ENCODE peak calls at places on chromosomes 12 and 14, in nine cellular contexts. One of them, this sample, is unnamed.

GRCh38 chr12:95130096-95130495 is 56.7 kb upstream of the NR2C1 start:
- DNase-seq in BE2C: no peak
- DNase-seq in thoracic aorta: no peak
- DNase-seq in tibial artery: no peak
- DNase-seq in CD4-positive, CD25-positive, alpha-beta regulatory T cell: no peak
- DNase-seq in GM12891: no peak
- DNase-seq in fibroblast of pulmonary artery: no peak
- DNase-seq in IMR-90: peak
- DNase-seq in A549: peak
- DNase-seq in this sample: no peak

GRCh38 chr14:98951031-98951430 is 321.0 kb downstream of the BCL11B start:
- DNase-seq in A549: no peak
- DNase-seq in CD4-positive, CD25-positive, alpha-beta regulatory T cell: no peak
- DNase-seq in GM12891: no peak
- DNase-seq in BE2C: no peak
- DNase-seq in fibroblast of pulmonary artery: no peak
- DNase-seq in thoracic aorta: no peak
- DNase-seq in tibial artery: no peak
- DNase-seq in IMR-90: no peak
- DNase-seq in this sample: no peak

GRCh38 chr12:107912421-107913004 is 138.0 kb downstream of the ASCL4 start:
- DNase-seq in CD4-positive, CD25-positive, alpha-beta regulatory T cell: peak
- DNase-seq in GM12891: peak
- DNase-seq in tibial artery: no peak
- DNase-seq in BE2C: peak
- DNase-seq in A549: peak
- DNase-seq in fibroblast of pulmonary artery: peak
- DNase-seq in thoracic aorta: no peak
- DNase-seq in IMR-90: no peak
- DNase-seq in this sample: no peak

GRCh38 chr12:109192358-109192757 is 76.0 kb downstream of the ACACB start:
- DNase-seq in thoracic aorta: no peak
- DNase-seq in BE2C: no peak
- DNase-seq in GM12891: no peak
- DNase-seq in tibial artery: no peak
- DNase-seq in fibroblast of pulmonary artery: peak
- DNase-seq in A549: peak
- DNase-seq in CD4-positive, CD25-positive, alpha-beta regulatory T cell: no peak
- DNase-seq in IMR-90: peak
- DNase-seq in this sample: no peak

GRCh38 chr12:27973487-27973890 is 956 bp upstream of the PTHLH start:
- DNase-seq in thoracic aorta: no peak
- DNase-seq in CD4-positive, CD25-positive, alpha-beta regulatory T cell: no peak
- DNase-seq in tibial artery: no peak
- DNase-seq in GM12891: no peak
- DNase-seq in fibroblast of pulmonary artery: no peak
- DNase-seq in BE2C: no peak
- DNase-seq in A549: no peak
- DNase-seq in IMR-90: peak
- DNase-seq in this sample: no peak

GRCh38 chr12:108634225-108634795 is 616 bp upstream of the SELPLG start:
- DNase-seq in A549: no peak
- DNase-seq in thoracic aorta: no peak
- DNase-seq in tibial artery: no peak
- DNase-seq in IMR-90: no peak
- DNase-seq in fibroblast of pulmonary artery: no peak
- DNase-seq in GM12891: no peak
- DNase-seq in BE2C: no peak
- DNase-seq in CD4-positive, CD25-positive, alpha-beta regulatory T cell: peak
- DNase-seq in this sample: no peak

GRCh38 chr14:75521415-75522199 is 662 bp upstream of the BATF start:
- DNase-seq in fibroblast of pulmonary artery: no peak
- DNase-seq in thoracic aorta: no peak
- DNase-seq in A549: no peak
- DNase-seq in BE2C: no peak
- DNase-seq in GM12891: no peak
- DNase-seq in IMR-90: no peak
- DNase-seq in tibial artery: no peak
- DNase-seq in CD4-positive, CD25-positive, alpha-beta regulatory T cell: peak
- DNase-seq in this sample: no peak

GRCh38 chr14:61511558-61511924 is 183.8 kb upstream of the HIF1A start:
- DNase-seq in A549: no peak
- DNase-seq in thoracic aorta: no peak
- DNase-seq in BE2C: no peak
- DNase-seq in tibial artery: no peak
- DNase-seq in CD4-positive, CD25-positive, alpha-beta regulatory T cell: peak
- DNase-seq in GM12891: no peak
- DNase-seq in IMR-90: no peak
- DNase-seq in fibroblast of pulmonary artery: no peak
- DNase-seq in this sample: no peak

GRCh38 chr12:51593539-51593938 is 2.5 kb downstream of the SCN8A start:
- DNase-seq in BE2C: no peak
- DNase-seq in A549: no peak
- DNase-seq in GM12891: no peak
- DNase-seq in IMR-90: peak
- DNase-seq in CD4-positive, CD25-positive, alpha-beta regulatory T cell: peak
- DNase-seq in fibroblast of pulmonary artery: peak
- DNase-seq in tibial artery: no peak
- DNase-seq in thoracic aorta: no peak
- DNase-seq in this sample: no peak

GRCh38 chr12:74339211-74339610 is 198.4 kb upstream of the ATXN7L3B start:
- DNase-seq in BE2C: no peak
- DNase-seq in IMR-90: no peak
- DNase-seq in fibroblast of pulmonary artery: no peak
- DNase-seq in A549: no peak
- DNase-seq in tibial artery: no peak
- DNase-seq in GM12891: no peak
- DNase-seq in thoracic aorta: no peak
- DNase-seq in CD4-positive, CD25-positive, alpha-beta regulatory T cell: no peak
- DNase-seq in this sample: no peak

GRCh38 chr12:24889403-24889802 is 59.5 kb downstream of the BCAT1 start:
- DNase-seq in fibroblast of pulmonary artery: no peak
- DNase-seq in GM12891: no peak
- DNase-seq in BE2C: no peak
- DNase-seq in A549: no peak
- DNase-seq in CD4-positive, CD25-positive, alpha-beta regulatory T cell: no peak
- DNase-seq in thoracic aorta: no peak
- DNase-seq in tibial artery: no peak
- DNase-seq in IMR-90: no peak
- DNase-seq in this sample: no peak

GRCh38 chr12:124392991-124393790 is 98.3 kb downstream of the RFLNA start:
- DNase-seq in tibial artery: peak
- DNase-seq in CD4-positive, CD25-positive, alpha-beta regulatory T cell: no peak
- DNase-seq in IMR-90: peak
- DNase-seq in thoracic aorta: peak
- DNase-seq in BE2C: peak
- DNase-seq in GM12891: no peak
- DNase-seq in A549: no peak
- DNase-seq in fibroblast of pulmonary artery: peak
- DNase-seq in this sample: peak

GRCh38 chr12:12443482-12443881 is 86.6 kb downstream of the BORCS5 start:
- DNase-seq in IMR-90: no peak
- DNase-seq in GM12891: no peak
- DNase-seq in CD4-positive, CD25-positive, alpha-beta regulatory T cell: no peak
- DNase-seq in tibial artery: peak
- DNase-seq in thoracic aorta: peak
- DNase-seq in A549: no peak
- DNase-seq in fibroblast of pulmonary artery: peak
- DNase-seq in BE2C: no peak
- DNase-seq in this sample: no peak

GRCh38 chr12:1974812-1975211 is 29.4 kb downstream of the DCP1B start:
- DNase-seq in tibial artery: no peak
- DNase-seq in CD4-positive, CD25-positive, alpha-beta regulatory T cell: no peak
- DNase-seq in A549: no peak
- DNase-seq in BE2C: no peak
- DNase-seq in thoracic aorta: no peak
- DNase-seq in fibroblast of pulmonary artery: no peak
- DNase-seq in GM12891: no peak
- DNase-seq in IMR-90: no peak
- DNase-seq in this sample: no peak

GRCh38 chr12:103645202-103645601 is 58.1 kb downstream of the STAB2 start:
- DNase-seq in IMR-90: peak
- DNase-seq in tibial artery: no peak
- DNase-seq in BE2C: no peak
- DNase-seq in fibroblast of pulmonary artery: peak
- DNase-seq in A549: no peak
- DNase-seq in CD4-positive, CD25-positive, alpha-beta regulatory T cell: no peak
- DNase-seq in thoracic aorta: no peak
- DNase-seq in GM12891: no peak
- DNase-seq in this sample: no peak

GRCh38 chr12:19778822-19779221 is 339.5 kb downstream of the AEBP2 start:
- DNase-seq in tibial artery: no peak
- DNase-seq in BE2C: no peak
- DNase-seq in CD4-positive, CD25-positive, alpha-beta regulatory T cell: no peak
- DNase-seq in fibroblast of pulmonary artery: peak
- DNase-seq in IMR-90: no peak
- DNase-seq in A549: no peak
- DNase-seq in thoracic aorta: no peak
- DNase-seq in GM12891: no peak
- DNase-seq in this sample: no peak

GRCh38 chr12:114371250-114371649 is 34.7 kb downstream of the TBX5 start:
- DNase-seq in tibial artery: no peak
- DNase-seq in BE2C: no peak
- DNase-seq in GM12891: no peak
- DNase-seq in fibroblast of pulmonary artery: no peak
- DNase-seq in thoracic aorta: no peak
- DNase-seq in A549: no peak
- DNase-seq in CD4-positive, CD25-positive, alpha-beta regulatory T cell: no peak
- DNase-seq in IMR-90: no peak
- DNase-seq in this sample: peak

GRCh38 chr14:103854822-103855733 is 7.7 kb upstream of the PPP1R13B start:
- DNase-seq in BE2C: peak
- DNase-seq in fibroblast of pulmonary artery: no peak
- DNase-seq in CD4-positive, CD25-positive, alpha-beta regulatory T cell: no peak
- DNase-seq in tibial artery: no peak
- DNase-seq in A549: no peak
- DNase-seq in IMR-90: no peak
- DNase-seq in GM12891: no peak
- DNase-seq in thoracic aorta: no peak
- DNase-seq in this sample: no peak